ENCODE peak calls at places on chromosomes 13 and 19, in ten cellular contexts. V, N, W, D, F, R, Y, M, E and A are unnamed samples.

GRCh38 chr19:1691589-1692290 is 39.3 kb upstream of the TCF3 start:
- DNase-seq in M (no peak), F (no peak), Y (no peak), E (no peak), V (no peak), W (no peak), N (no peak), R (no peak), D (no peak), A (no peak)

GRCh38 chr19:33410915-33411401 is 37.4 kb downstream of the CEBPG start:
- DNase-seq in Y (no peak), D (no peak), F (no peak), N (no peak), W (no peak), V (no peak), R (no peak), E (no peak), M (no peak), A (no peak)

GRCh38 chr13:80962855-80963254 is 621.9 kb upstream of the SPRY2 start:
- DNase-seq in R (no peak), E (peak), M (no peak), N (no peak), F (peak), D (peak), W (peak), V (no peak), Y (peak), A (no peak)

GRCh38 chr19:19543640-19544039 is 5.6 kb downstream of the CILP2 start:
- DNase-seq in Y (no peak), N (no peak), E (no peak), F (no peak), D (no peak), R (no peak), V (no peak), W (no peak), M (no peak), A (no peak)

GRCh38 chr13:97567510-97568243 is 133.7 kb downstream of the RAP2A start:
- DNase-seq in F (peak), V (peak), E (peak), M (no peak), Y (no peak), D (peak), N (no peak), W (peak), R (no peak), A (no peak)

GRCh38 chr13:49457221-49457620 is 13.1 kb downstream of the SETDB2 start:
- DNase-seq in W (no peak), E (peak), V (no peak), F (peak), M (no peak), R (no peak), D (no peak), N (no peak), Y (no peak), A (no peak)

GRCh38 chr19:55012294-55012693 is 25.8 kb downstream of the GP6 start:
- DNase-seq in F (no peak), D (no peak), R (no peak), N (no peak), Y (no peak), E (no peak), V (no peak), M (no peak), W (no peak), A (no peak)

GRCh38 chr13:31797154-31797775 is 57.9 kb downstream of the RXFP2 start:
- DNase-seq in F (peak), M (no peak), V (peak), Y (peak), R (no peak), N (peak), E (peak), D (peak), W (peak), A (no peak)

GRCh38 chr19:52622261-52622660 is 15.9 kb downstream of the ZNF83 start:
- DNase-seq in Y (no peak), W (no peak), M (no peak), V (no peak), D (no peak), F (no peak), R (no peak), N (no peak), E (no peak), A (no peak)

GRCh38 chr19:35138305-35138799 is 272 bp upstream of the FXYD1 start:
- DNase-seq in N (no peak), F (no peak), W (no peak), M (no peak), Y (no peak), E (no peak), V (no peak), R (no peak), D (no peak), A (no peak)

GRCh38 chr19:33156354-33156753 is 24.4 kb downstream of the WDR88 start:
- DNase-seq in F (peak), W (peak), E (peak), D (peak), R (no peak), M (no peak), V (no peak), N (peak), Y (no peak), A (no peak)

GRCh38 chr19:45164577-45165335 is 4.0 kb upstream of the NKPD1 start:
- DNase-seq in N (peak), F (no peak), M (no peak), W (peak), E (peak), D (peak), V (peak), Y (no peak), R (peak), A (no peak)

GRCh38 chr13:99464441-99464949 is 36.8 kb upstream of the TM9SF2 start:
- DNase-seq in E (peak), M (no peak), D (no peak), V (no peak), R (no peak), Y (no peak), F (no peak), N (no peak), W (no peak), A (no peak)

GRCh38 chr13:78194904-78195639 is 276.4 kb upstream of the EDNRB start:
- DNase-seq in R (no peak), D (peak), V (no peak), W (no peak), M (no peak), F (peak), E (peak), Y (peak), N (no peak), A (no peak)

GRCh38 chr19:13796301-13797057 is 1.2 kb downstream of the ZSWIM4 start:
- DNase-seq in D (peak), M (no peak), W (peak), V (peak), R (peak), Y (no peak), N (peak), F (peak), E (peak), A (no peak)

GRCh38 chr19:45779231-45780145 is 2.8 kb downstream of the DMPK start:
- DNase-seq in N (no peak), V (peak), F (peak), E (peak), D (peak), M (peak), W (peak), Y (peak), R (peak), A (peak)

GRCh38 chr19:43224855-43225253 is 19.4 kb upstream of the PSG4 start:
- DNase-seq in W (no peak), N (no peak), F (no peak), M (no peak), R (no peak), V (no peak), Y (no peak), D (no peak), E (no peak), A (no peak)

GRCh38 chr13:27953671-27954405 is 15.3 kb downstream of the CDX2 start:
- DNase-seq in N (peak), Y (peak), M (peak), R (peak), D (peak), F (peak), W (peak), V (peak), E (peak), A (peak)

GRCh38 chr13:48962281-48962680 is 13.4 kb upstream of the FNDC3A start:
- DNase-seq in V (no peak), F (peak), E (peak), W (peak), M (no peak), D (peak), Y (no peak), N (no peak), R (no peak), A (no peak)

GRCh38 chr13:54445865-54446264 is 1417.3 kb downstream of the OLFM4 start:
- DNase-seq in F (no peak), W (no peak), D (no peak), R (no peak), N (no peak), Y (no peak), V (no peak), M (no peak), E (no peak), A (no peak)

GRCh38 chr19:17325881-17326594 is 8.6 kb downstream of the ANO8 start:
- DNase-seq in D (no peak), V (no peak), W (peak), F (no peak), Y (no peak), E (no peak), N (no peak), M (no peak), R (no peak), A (no peak)

GRCh38 chr13:44440046-44440608 is 66.5 kb downstream of the SERP2 start:
- DNase-seq in N (no peak), E (no peak), D (no peak), W (no peak), Y (no peak), M (no peak), R (no peak), V (no peak), F (no peak), A (no peak)

GRCh38 chr19:48401277-48401676 is 7.8 kb downstream of the GRIN2D start:
- DNase-seq in F (no peak), V (no peak), Y (no peak), E (no peak), D (no peak), W (no peak), N (no peak), M (no peak), R (no peak), A (no peak)

GRCh38 chr13:50222569-50223332 is 207.5 kb downstream of the KCNRG start:
- DNase-seq in D (peak), W (peak), V (no peak), Y (no peak), E (peak), F (peak), N (peak), M (no peak), R (no peak), A (no peak)

GRCh38 chr13:101730420-101731000 is 278.0 kb downstream of the ITGBL1 start:
- DNase-seq in V (no peak), W (no peak), E (peak), M (no peak), N (no peak), R (no peak), Y (no peak), F (no peak), D (no peak), A (no peak)

GRCh38 chr19:45492627-45493470 is 4.0 kb downstream of the RTN2 start:
- DNase-seq in D (peak), V (peak), N (peak), M (no peak), W (peak), E (peak), F (peak), R (peak), Y (peak), A (peak)

GRCh38 chr13:97892717-97893116 is 60.8 kb upstream of the IPO5 start:
- DNase-seq in N (peak), F (peak), M (no peak), R (no peak), V (peak), E (peak), Y (no peak), D (no peak), W (peak), A (no peak)

GRCh38 chr19:7716762-7717161 is 14.8 kb upstream of the FCER2 start:
- DNase-seq in R (no peak), E (no peak), V (no peak), Y (no peak), F (no peak), D (no peak), N (no peak), M (no peak), W (no peak), A (no peak)

GRCh38 chr19:52651956-52652355 is 13.8 kb upstream of the ZNF83 start:
- DNase-seq in W (no peak), M (no peak), R (no peak), E (no peak), D (no peak), N (no peak), V (no peak), F (no peak), Y (no peak), A (no peak)

GRCh38 chr13:112446347-112446861 is 70.2 kb downstream of the SPACA7 start:
- DNase-seq in Y (no peak), N (no peak), V (no peak), W (no peak), E (no peak), D (no peak), R (no peak), F (no peak), M (no peak), A (no peak)

GRCh38 chr19:46478356-46478986 is 7.1 kb upstream of the PNMA8A start:
- DNase-seq in Y (peak), N (peak), R (peak), D (peak), V (peak), F (no peak), M (no peak), W (no peak), E (peak), A (no peak)

GRCh38 chr13:30181856-30182651 is 125.3 kb downstream of the KATNAL1 start:
- DNase-seq in N (no peak), Y (no peak), W (no peak), E (no peak), R (no peak), M (no peak), V (no peak), D (no peak), F (no peak), A (no peak)

GRCh38 chr19:2887391-2887914 is 13.3 kb upstream of the ZNF57 start:
- DNase-seq in Y (peak), M (peak), V (peak), D (peak), F (peak), R (no peak), W (peak), N (peak), E (peak), A (no peak)

GRCh38 chr19:4495471-4495870 is 22.8 kb downstream of the PLIN4 start:
- DNase-seq in M (no peak), W (peak), E (no peak), V (peak), D (no peak), F (no peak), N (no peak), Y (no peak), R (no peak), A (no peak)
- TF ChIP-seq CTCF in M (no peak), W (peak), E (peak), V (peak), D (peak), F (peak), N (no peak), Y (no peak), R (no peak), A (no peak)

DNA sequence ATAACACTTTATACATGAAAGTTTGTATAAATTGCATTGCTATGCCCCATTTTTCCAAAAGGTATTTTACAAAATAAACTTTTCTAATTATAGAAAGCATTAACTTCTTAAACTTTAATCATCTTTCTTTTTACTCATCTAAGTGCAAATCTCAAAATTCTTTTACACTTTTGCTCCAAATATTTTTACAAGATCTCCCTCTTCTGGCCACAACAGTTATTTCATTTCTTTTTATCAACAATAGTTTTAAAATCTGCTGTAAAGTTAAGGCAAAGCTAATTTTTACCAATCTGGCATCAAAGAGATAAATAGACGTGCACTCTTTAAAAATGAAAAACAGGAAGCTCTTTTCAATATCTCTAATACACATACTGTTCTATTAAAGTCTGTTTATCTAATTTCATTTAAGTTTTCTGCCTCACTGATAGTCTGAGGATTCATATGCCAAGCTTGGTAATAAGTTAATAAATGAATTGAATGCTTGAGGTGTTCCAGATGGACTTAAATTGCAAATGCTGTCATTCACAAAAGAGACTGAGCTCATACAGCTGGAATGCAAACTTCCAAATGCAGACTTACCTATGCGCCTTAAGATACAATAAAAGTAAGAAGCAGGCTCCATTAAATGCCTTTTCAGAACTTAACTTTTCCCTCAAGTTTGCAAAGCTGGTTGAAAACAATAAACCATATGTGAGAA is 583.0 kb upstream of the ATXN8OS start:
- DNase-seq in E (peak), F (peak), V (no peak), M (no peak), D (no peak), R (no peak), W (peak), Y (peak), N (no peak), A (no peak)
- TF ChIP-seq CTCF in E (peak), F (peak), V (peak), M (peak), D (peak), R (peak), W (peak), Y (peak), N (no peak), A (peak)

DNA sequence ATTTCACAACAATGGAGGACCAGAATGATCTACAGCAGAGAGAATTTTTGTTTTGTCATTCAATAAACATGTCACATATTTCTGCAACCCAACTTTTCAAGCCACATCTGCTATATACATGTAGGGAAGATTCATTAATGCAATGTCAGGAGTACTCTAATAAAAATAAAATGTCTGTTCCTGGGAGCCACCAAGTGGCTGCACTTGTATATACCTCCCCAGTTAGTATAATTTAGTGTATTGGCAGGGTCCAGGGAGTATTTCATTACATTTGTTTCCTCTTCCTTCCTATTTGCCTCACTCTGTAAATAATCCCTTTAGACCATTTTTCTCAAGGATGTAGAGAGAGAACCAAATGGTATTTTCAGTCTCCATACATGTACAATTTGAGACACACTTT is 1169.0 kb downstream of the DIAPH3 start:
- DNase-seq in N (no peak), D (peak), F (peak), Y (peak), W (no peak), R (no peak), V (no peak), M (no peak), E (peak), A (no peak)
- TF ChIP-seq CTCF in N (peak), D (peak), F (no peak), Y (peak), W (no peak), R (no peak), V (no peak), M (no peak), E (peak), A (peak)

GRCh38 chr19:6271251-6271650 is 8.5 kb downstream of the MLLT1 start:
- DNase-seq in R (no peak), Y (no peak), W (no peak), F (no peak), M (no peak), D (peak), V (no peak), N (no peak), E (peak), A (no peak)

GRCh38 chr19:6272411-6272791 is 7.4 kb downstream of the MLLT1 start:
- DNase-seq in R (peak), M (no peak), Y (no peak), W (no peak), V (no peak), E (no peak), D (no peak), N (no peak), F (no peak), A (no peak)

GRCh38 chr19:6270822-6271221 is 9.0 kb downstream of the MLLT1 start:
- DNase-seq in D (no peak), N (no peak), M (no peak), Y (no peak), W (no peak), R (no peak), E (no peak), F (no peak), V (no peak), A (no peak)

GRCh38 chr19:6272913-6273600 is 6.7 kb downstream of the MLLT1 start:
- DNase-seq in V (no peak), D (no peak), N (no peak), M (no peak), E (no peak), Y (no peak), W (no peak), R (no peak), F (no peak), A (no peak)

DNA sequence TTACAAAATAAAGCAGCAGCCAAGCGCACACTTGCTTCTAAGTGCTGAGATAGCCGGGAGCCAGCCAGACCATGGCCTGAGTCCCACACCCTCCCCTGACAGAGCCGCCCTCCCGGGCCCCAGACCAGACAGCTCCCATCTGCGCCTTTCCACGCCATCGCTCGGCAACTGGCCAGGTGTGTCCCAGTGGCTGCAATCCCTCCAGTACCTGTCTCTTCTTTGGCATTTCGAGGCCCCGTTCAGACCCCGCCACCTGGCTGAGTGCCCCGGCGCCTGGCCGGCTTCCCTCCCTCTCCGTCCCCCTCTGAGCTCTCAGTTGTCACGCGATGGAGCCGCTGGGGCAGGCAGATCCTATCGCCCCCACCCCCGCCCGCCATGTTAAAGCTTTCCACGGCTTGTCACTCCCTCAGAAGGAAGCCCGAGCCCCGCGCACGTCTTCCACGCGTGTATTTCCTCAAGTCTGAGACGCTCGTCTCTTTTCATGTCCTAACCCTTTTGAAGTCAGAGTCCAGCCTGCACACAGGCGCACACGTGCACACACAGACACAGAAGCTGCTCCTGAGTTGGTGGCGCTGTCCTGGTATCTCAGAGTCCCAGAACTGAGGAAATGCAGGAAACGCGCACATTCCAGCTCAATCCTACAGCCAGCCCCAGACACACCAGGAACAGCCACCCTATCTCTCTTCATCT is 7.9 kb downstream of the MLLT1 start:
- DNase-seq in D (peak), V (no peak), E (peak), F (peak), Y (no peak), N (no peak), M (no peak), R (no peak), W (no peak), A (no peak)
- TF ChIP-seq CTCF in D (no peak), V (no peak), E (peak), F (peak), Y (no peak), N (peak), M (no peak), R (no peak), W (no peak), A (no peak)